ENCODE peak calls at places on chromosomes 16 and 17, in six cellular contexts. E is lower leg skin, L is astrocyte, X is RWPE1, G is H1, J is B cell. H is an unnamed sample.
A peak's percentile ranks its signal among the peaks of the same experiment; 100 is the strongest.

GRCh38 chr17:43723697-43724359 is 34.8 kb downstream of the SOST start:
- DNase-seq in E (no peak), L (peak; percentile 51), X (peak; percentile 48), G (no peak), J (no peak), H (peak; percentile 56)

GRCh38 chr17:530851-531250 is 178.2 kb upstream of the RPH3AL start:
- DNase-seq in E (no peak), L (no peak), X (no peak), G (no peak), J (no peak), H (no peak)

GRCh38 chr16:67283039-67283825 is 3.9 kb downstream of the PLEKHG4 start:
- DNase-seq in E (no peak), L (peak; percentile 33), X (no peak), G (no peak), J (no peak), H (peak; percentile 60)

GRCh38 chr17:65488665-65489064 is 72.8 kb downstream of the AXIN2 start:
- DNase-seq in E (no peak), L (no peak), X (no peak), G (no peak), J (no peak), H (no peak)

GRCh38 chr17:51059781-51060180 is 60.9 kb downstream of the SPAG9 start:
- DNase-seq in E (no peak), L (peak; percentile 67), X (no peak), G (no peak), J (no peak), H (no peak)

GRCh38 chr16:15493416-15494181 is 59.2 kb downstream of the BMERB1 start:
- DNase-seq in E (no peak), L (peak; percentile 93), X (no peak), G (no peak), J (no peak), H (no peak)

GRCh38 chr17:73335591-73336503 is 24.0 kb upstream of the CDC42EP4 start:
- DNase-seq in E (no peak), L (no peak), X (no peak), G (no peak), J (no peak), H (peak; percentile 93)

GRCh38 chr16:88472637-88473205 is 19.6 kb downstream of the ZFPM1 start:
- DNase-seq in E (no peak), L (no peak), X (no peak), G (no peak), J (no peak), H (no peak)

GRCh38 chr17:63032141-63032540 is 66.1 kb downstream of the TANC2 start:
- DNase-seq in E (no peak), L (no peak), X (no peak), G (no peak), J (no peak), H (no peak)

GRCh38 chr16:89711601-89712475 is 8.9 kb downstream of the VPS9D1 start:
- DNase-seq in E (no peak), L (no peak), X (peak; percentile 97), G (no peak), J (peak; percentile 85), H (peak; percentile 74)

GRCh38 chr17:7685533-7686220 is 1.6 kb downstream of the TP53 start:
- DNase-seq in E (peak; percentile 99), L (peak; percentile 88), X (peak; percentile 89), G (no peak), J (peak; percentile 92), H (peak; percentile 96)

GRCh38 chr16:28321700-28322411 is 29.5 kb downstream of the SBK1 start:
- DNase-seq in E (no peak), L (peak; percentile 3), X (peak; percentile 34), G (no peak), J (peak; percentile 57), H (peak; percentile 43)

GRCh38 chr16:59573528-59574271 is 839.6 kb upstream of the GOT2 start:
- DNase-seq in E (no peak), L (peak; percentile 94), X (no peak), G (no peak), J (no peak), H (peak; percentile 55)

GRCh38 chr16:64094170-64094960 is 1027.5 kb downstream of the CDH11 start:
- DNase-seq in E (no peak), L (no peak), X (no peak), G (no peak), J (no peak), H (no peak)

GRCh38 chr16:87897563-87898505 is 28.5 kb upstream of the SLC7A5 start:
- DNase-seq in E (no peak), L (no peak), X (no peak), G (no peak), J (no peak), H (no peak)

GRCh38 chr16:10001258-10001785 is 180.9 kb downstream of the GRIN2A start:
- DNase-seq in E (no peak), L (no peak), X (no peak), G (no peak), J (no peak), H (no peak)

GRCh38 chr17:35433075-35433894 is 985 bp upstream of the SLFN12 start:
- DNase-seq in E (peak; percentile 91), L (peak; percentile 99), X (peak; percentile 90), G (peak; percentile 82), J (peak; percentile 7), H (peak; percentile 99)

GRCh38 chr17:74008196-74008595 is 195.3 kb upstream of the RPL38 start:
- DNase-seq in E (no peak), L (no peak), X (no peak), G (peak; percentile 21), J (no peak), H (no peak)

GRCh38 chr17:33686171-33686570 is 393.1 kb upstream of the ASIC2 start:
- DNase-seq in E (peak; percentile 67), L (no peak), X (peak; percentile 4), G (peak; percentile 19), J (peak; percentile 5), H (no peak)

GRCh38 chr17:49776864-49777263 is 11.6 kb upstream of the KAT7 start:
- DNase-seq in E (no peak), L (no peak), X (no peak), G (no peak), J (no peak), H (no peak)

GRCh38 chr16:30621765-30622164 is 11.6 kb upstream of the ZNF689 start:
- DNase-seq in E (no peak), L (peak; percentile 48), X (no peak), G (no peak), J (no peak), H (peak; percentile 56)

GRCh38 chr17:8151641-8152111 is 528 bp downstream of the PER1 start:
- DNase-seq in E (peak; percentile 98), L (peak; percentile 65), X (no peak), G (no peak), J (peak; percentile 73), H (peak; percentile 45)

GRCh38 chr17:75260679-75261335 is 599 bp downstream of the GGA3 start:
- DNase-seq in E (no peak), L (no peak), X (no peak), G (no peak), J (no peak), H (peak; percentile 35)

GRCh38 chr17:14202388-14203166 is 34.1 kb downstream of the CDRT15 start:
- DNase-seq in E (no peak), L (no peak), X (no peak), G (no peak), J (no peak), H (no peak)

GRCh38 chr17:14204546-14204945 is 32.1 kb downstream of the CDRT15 start:
- DNase-seq in E (no peak), L (no peak), X (no peak), G (no peak), J (no peak), H (no peak)

GRCh38 chr17:14201595-14201994 is 35.1 kb downstream of the CDRT15 start:
- DNase-seq in E (no peak), L (no peak), X (no peak), G (no peak), J (no peak), H (no peak)

GRCh38 chr17:14204084-14204483 is 32.6 kb downstream of the CDRT15 start:
- DNase-seq in E (no peak), L (no peak), X (no peak), G (no peak), J (no peak), H (no peak)

GRCh38 chr17:14203392-14203791 is 33.3 kb downstream of the CDRT15 start:
- DNase-seq in E (no peak), L (no peak), X (no peak), G (no peak), J (no peak), H (no peak)
- TF ChIP-seq CTCF in E (no peak), L (peak; percentile 14), X (no peak), G (peak; percentile 27), J (no peak), H (peak; percentile 48)

DNA sequence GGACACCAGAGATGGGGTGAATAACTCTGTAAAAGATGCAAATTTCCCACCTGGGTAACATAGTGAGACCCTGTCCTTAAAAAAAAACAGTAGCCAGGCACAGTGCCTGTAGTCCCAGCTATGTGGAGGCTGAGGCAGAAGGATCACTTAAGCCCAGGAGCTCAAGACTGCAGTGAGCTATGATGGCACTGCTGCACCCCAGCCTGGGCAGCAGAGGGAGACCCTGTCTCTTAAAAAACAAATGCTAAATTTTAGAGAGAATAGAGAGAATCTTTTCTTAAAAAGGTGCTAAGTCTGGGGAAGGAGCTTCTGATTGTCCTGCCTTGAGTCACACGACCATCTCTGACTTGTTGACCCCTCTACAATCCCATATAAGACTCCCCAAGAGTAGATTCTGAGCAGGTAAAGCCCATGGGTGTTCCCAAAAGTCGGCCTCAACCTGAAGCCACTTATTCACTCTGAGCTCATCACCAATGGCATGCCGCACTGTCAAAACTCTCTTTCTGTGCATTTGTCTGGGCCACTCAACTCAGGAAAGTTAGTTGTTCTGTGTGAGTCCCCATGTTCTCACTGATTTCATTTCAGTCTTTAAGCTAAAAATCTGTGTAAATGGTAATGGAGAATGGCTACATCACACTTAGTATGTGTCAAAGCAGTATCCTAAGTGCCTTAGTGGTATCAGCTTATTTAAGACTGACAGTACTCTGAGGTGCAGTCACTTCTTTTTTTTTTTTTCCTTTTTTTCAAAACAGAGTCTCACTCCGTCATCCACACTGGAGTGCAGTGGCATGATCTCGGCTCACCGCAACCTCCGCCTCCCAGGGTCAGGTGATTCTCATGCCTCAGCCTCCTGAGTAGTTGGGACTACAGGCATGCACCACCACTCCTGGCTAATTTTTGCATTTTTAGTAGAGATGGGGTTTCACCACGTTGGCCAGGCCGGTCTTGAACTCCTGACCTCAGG is 41.6 kb downstream of the PRKCB start:
- DNase-seq in E (no peak), L (no peak), X (no peak), G (no peak), J (no peak), H (no peak)
- TF ChIP-seq CTCF in E (no peak), L (no peak), X (no peak), G (peak; percentile 47), J (peak; percentile 34), H (no peak)

DNA sequence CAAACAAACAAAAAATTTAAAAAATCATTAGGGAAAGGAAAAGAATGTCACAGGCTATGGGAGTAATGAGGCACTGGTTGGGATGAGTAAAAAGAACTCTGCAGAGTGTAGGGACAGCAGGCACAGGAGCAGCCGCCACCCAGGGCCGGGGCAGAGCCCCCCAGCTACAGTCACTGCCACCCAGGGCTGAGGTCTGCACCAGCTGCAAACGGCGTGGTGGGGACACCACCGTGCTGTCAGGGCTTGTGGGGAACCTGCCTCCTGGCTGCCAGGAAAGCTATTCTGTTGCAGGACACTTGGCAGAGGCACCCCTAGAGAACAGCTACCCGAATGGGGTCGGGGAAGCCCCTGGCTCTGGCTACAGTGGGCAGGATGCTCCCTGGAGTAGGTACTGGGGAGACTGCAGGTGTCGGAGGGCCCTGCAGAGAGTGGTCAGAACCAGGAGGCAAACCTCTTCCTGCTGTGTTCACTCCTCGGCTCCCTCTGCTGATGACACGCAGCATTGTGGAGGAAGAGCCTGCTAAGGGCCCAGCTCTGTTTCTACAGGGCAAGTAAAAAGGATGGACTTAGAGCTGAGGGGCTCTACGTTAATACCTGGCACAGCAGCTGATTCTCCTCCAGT is 32.3 kb upstream of the CAPN15 start:
- DNase-seq in E (no peak), L (no peak), X (peak; percentile 26), G (peak; percentile 41), J (no peak), H (peak; percentile 59)
- TF ChIP-seq CTCF in E (no peak), L (peak; percentile 22), X (peak; percentile 34), G (peak; percentile 70), J (no peak), H (peak; percentile 63)

GRCh38 chr17:13884347-13884746 is 185.0 kb upstream of the COX10 start:
- DNase-seq in E (no peak), L (no peak), X (no peak), G (no peak), J (no peak), H (no peak)
- TF ChIP-seq CTCF in E (no peak), L (no peak), X (no peak), G (no peak), J (no peak), H (no peak)